ENCODE peak calls at places on chromosomes 16 and 17, in five cellular contexts. X, O, M, U and W are unnamed samples.
A peak's percentile ranks its signal among the peaks of the same experiment; 100 is the strongest.

GRCh38 chr16:84614075-84614474 is 3.8 kb downstream of the COTL1 start:
- ATAC-seq in X (no peak), O (peak; percentile 49), M (no peak), U (no peak), W (no peak)

GRCh38 chr17:56793506-56793905 is 40.2 kb downstream of the C17orf67 start:
- ATAC-seq in X (peak; percentile 37), O (no peak), M (no peak), U (no peak), W (no peak)

GRCh38 chr17:66200685-66201092 is 8.8 kb upstream of the CEP112 start:
- ATAC-seq in X (no peak), O (no peak), M (peak; percentile 80), U (peak; percentile 45), W (peak; percentile 57)

GRCh38 chr17:65564793-65565192 is 3.3 kb upstream of the AXIN2 start:
- ATAC-seq in X (peak; percentile 43), O (no peak), M (no peak), U (no peak), W (no peak)

GRCh38 chr17:34484193-34484733 is 95.1 kb upstream of the TMEM132E start:
- ATAC-seq in X (no peak), O (no peak), M (no peak), U (no peak), W (no peak)

GRCh38 chr17:40190197-40191021 is 13.1 kb downstream of the RAPGEFL1 start:
- ATAC-seq in X (no peak), O (no peak), M (no peak), U (peak; percentile 80), W (peak; percentile 7)

GRCh38 chr17:57006040-57006439 is 28.1 kb downstream of the SCPEP1 start:
- ATAC-seq in X (no peak), O (no peak), M (no peak), U (no peak), W (no peak)

GRCh38 chr17:50545306-50545705 is 1.7 kb upstream of the SPATA20 start:
- ATAC-seq in X (no peak), O (no peak), M (no peak), U (no peak), W (no peak)

GRCh38 chr17:1469231-1469852 is 13.3 kb upstream of the CRK start:
- ATAC-seq in X (no peak), O (no peak), M (no peak), U (no peak), W (no peak)

GRCh38 chr16:55501549-55502322 is 7.1 kb upstream of the LPCAT2 start:
- ATAC-seq in X (no peak), O (no peak), M (no peak), U (no peak), W (peak; percentile 45)

GRCh38 chr16:21638573-21638975 is 13.8 kb downstream of the IGSF6 start:
- ATAC-seq in X (no peak), O (no peak), M (peak; percentile 51), U (peak; percentile 44), W (peak; percentile 93)

GRCh38 chr17:79097226-79098055 is 22.8 kb downstream of the ENGASE start:
- ATAC-seq in X (no peak), O (no peak), M (no peak), U (no peak), W (no peak)

GRCh38 chr16:50653633-50654524 is 27.2 kb downstream of the SNX20 start:
- ATAC-seq in X (no peak), O (no peak), M (no peak), U (no peak), W (no peak)

GRCh38 chr17:77923776-77924513 is 34.6 kb upstream of the TNRC6C start:
- ATAC-seq in X (no peak), O (no peak), M (no peak), U (no peak), W (no peak)

GRCh38 chr17:43014946-43015519 is 7.2 kb downstream of the VAT1 start:
- ATAC-seq in X (no peak), O (peak; percentile 5), M (no peak), U (no peak), W (no peak)

GRCh38 chr16:50699345-50700159 is 6.1 kb downstream of the NOD2 start:
- ATAC-seq in X (no peak), O (peak; percentile 50), M (no peak), U (peak; percentile 22), W (peak; percentile 86)

GRCh38 chr17:3546521-3546920 is 11.1 kb downstream of the TRPV3 start:
- ATAC-seq in X (no peak), O (no peak), M (no peak), U (no peak), W (no peak)